ENCODE peak calls at places on chromosome 14, in five cellular contexts. A is psoas muscle; K is heart right ventricle; S is PC-3; O is effector memory CD8-positive, alpha-beta T cell. M is an unnamed sample.

GRCh38 chr14:21263284-21264024 is 5.8 kb downstream of the HNRNPC start:
- ATAC-seq in A (no peak), O (no peak), K (no peak), S (no peak), M (no peak)

GRCh38 chr14:65204056-65204455 is 101.7 kb upstream of the MAX start:
- ATAC-seq in K (no peak), O (no peak), A (no peak), S (no peak), M (no peak)

GRCh38 chr14:92982941-92983340 is 60.0 kb downstream of the CHGA start:
- ATAC-seq in S (no peak), A (no peak), O (no peak), K (no peak), M (no peak)

GRCh38 chr14:79412822-79413221 is 798.5 kb downstream of the DIO2 start:
- ATAC-seq in S (peak), O (no peak), A (no peak), K (no peak), M (no peak)

GRCh38 chr14:58133739-58134138 is 18.3 kb downstream of the ARMH4 start:
- ATAC-seq in O (no peak), S (peak), K (no peak), A (no peak), M (no peak)

GRCh38 chr14:29788093-29788492 is 139.6 kb downstream of the PRKD1 start:
- ATAC-seq in A (no peak), O (no peak), K (no peak), S (no peak), M (no peak)

GRCh38 chr14:67663633-67664032 is 10.8 kb downstream of the VTI1B start:
- ATAC-seq in O (no peak), S (no peak), K (no peak), A (no peak), M (no peak)

GRCh38 chr14:77653473-77653872 is 37.0 kb upstream of the SPTLC2 start:
- ATAC-seq in A (no peak), O (no peak), K (no peak), S (no peak), M (no peak)

GRCh38 chr14:104732931-104733681 is 9.1 kb downstream of the ADSS1 start:
- ATAC-seq in O (no peak), K (peak), A (peak), S (peak), M (no peak)

GRCh38 chr14:104150201-104151027 is 12.0 kb downstream of the KIF26A start:
- ATAC-seq in A (no peak), K (no peak), O (no peak), S (no peak), M (no peak)

GRCh38 chr14:39015360-39015961 is 87.6 kb downstream of the SEC23A start:
- ATAC-seq in O (no peak), S (peak), A (no peak), K (no peak), M (no peak)

GRCh38 chr14:24189059-24189375 is 401 bp upstream of the IPO4 start:
- ATAC-seq in A (no peak), S (no peak), O (no peak), K (no peak), M (no peak)

GRCh38 chr14:34220921-34221320 is 241.1 kb downstream of the SPTSSA start:
- ATAC-seq in A (no peak), S (no peak), K (no peak), O (no peak), M (no peak)

GRCh38 chr14:19902409-19902808 is 18.0 kb upstream of the OR4K5 start:
- ATAC-seq in O (no peak), S (no peak), K (no peak), A (no peak), M (no peak)

GRCh38 chr14:32345311-32345771 is 16.2 kb downstream of the AKAP6 start:
- ATAC-seq in O (no peak), S (peak), A (no peak), K (no peak), M (no peak)

GRCh38 chr14:49923881-49924280 is 31.0 kb downstream of the ARF6 start:
- ATAC-seq in K (no peak), A (no peak), O (no peak), S (no peak), M (no peak)

GRCh38 chr14:71956920-71957563 is 24.8 kb downstream of the RGS6 start:
- ATAC-seq in S (no peak), O (no peak), K (no peak), A (no peak), M (no peak)

GRCh38 chr14:75487155-75487671 is 35.1 kb upstream of the BATF start:
- ATAC-seq in A (no peak), K (no peak), S (peak), O (peak), M (peak)

GRCh38 chr14:54743382-54743781 is 159.2 kb downstream of the GCH1 start:
- ATAC-seq in S (no peak), A (no peak), K (peak), O (no peak), M (no peak)

GRCh38 chr14:67722293-67722692 is 20.6 kb downstream of the RDH12 start:
- ATAC-seq in S (peak), A (peak), O (no peak), K (peak), M (no peak)

GRCh38 chr14:105528859-105529505 is 2.6 kb downstream of the TMEM121 start:
- ATAC-seq in A (no peak), S (no peak), O (peak), K (no peak), M (peak)

GRCh38 chr14:22489957-22490950 is 98.8 kb downstream of the DAD1 start:
- ATAC-seq in A (no peak), K (no peak), O (no peak), S (no peak), M (peak)

GRCh38 chr14:106174206-106174605 is 647.8 kb downstream of the TMEM121 start:
- ATAC-seq in O (peak), K (no peak), S (no peak), A (no peak), M (peak)

GRCh38 chr14:33357225-33358010 is 418.7 kb downstream of the NPAS3 start:
- ATAC-seq in S (no peak), K (no peak), O (no peak), A (no peak), M (no peak)

GRCh38 chr14:77570706-77571293 is 45.6 kb downstream of the SPTLC2 start:
- ATAC-seq in S (no peak), A (no peak), K (no peak), O (no peak), M (no peak)

GRCh38 chr14:104657563-104658324 is 31.7 kb upstream of the INF2 start:
- ATAC-seq in K (no peak), O (peak), A (no peak), S (no peak), M (no peak)

GRCh38 chr14:67173719-67174118 is 15.5 kb upstream of the GARIN2 start:
- ATAC-seq in A (no peak), S (no peak), K (no peak), O (no peak), M (no peak)

GRCh38 chr14:66619952-66620351 is 112.0 kb downstream of the GPHN start:
- ATAC-seq in O (no peak), S (no peak), K (no peak), A (no peak), M (no peak)

M was measured in activated CD4-positive, CD25-positive, alpha-beta regulatory T cell treated with anti-CD3 and anti-CD28 coated beads, Interleukin-2, amount 50 U/mL, for 24 hours.